ENCODE peak calls at places on chromosomes 1 and 21, in four cellular contexts. Q, A, M and G are unnamed samples.
A peak's percentile ranks its signal among the peaks of the same experiment; 100 is the strongest.

GRCh38 chr1:84291882-84292655 is 9.4 kb upstream of the SAMD13 start:
- DNase-seq in Q (no peak), A (no peak), M (no peak), G (no peak)

GRCh38 chr1:204637985-204638356 is 47.6 kb downstream of the LRRN2 start:
- DNase-seq in Q (no peak), A (no peak), M (no peak), G (no peak)

GRCh38 chr1:3557366-3557765 is 53.9 kb downstream of the MEGF6 start:
- DNase-seq in Q (no peak), A (no peak), M (no peak), G (no peak)

GRCh38 chr1:117605164-117605810 is 561 bp upstream of the TENT5C start:
- DNase-seq in Q (no peak), A (no peak), M (no peak), G (peak; percentile 5)

GRCh38 chr1:155000475-155000724 is 2.2 kb upstream of the ZBTB7B start:
- DNase-seq in Q (no peak), A (no peak), M (no peak), G (no peak)

GRCh38 chr1:200029035-200029623 is 1.6 kb downstream of the NR5A2 start:
- DNase-seq in Q (peak; percentile 76), A (no peak), M (no peak), G (no peak)

GRCh38 chr1:212238552-212238951 is 46.7 kb upstream of the PPP2R5A start:
- DNase-seq in Q (no peak), A (no peak), M (no peak), G (no peak)

GRCh38 chr1:41672173-41672572 is 187.7 kb upstream of the EDN2 start:
- DNase-seq in Q (no peak), A (no peak), M (no peak), G (no peak)

GRCh38 chr1:39625462-39626273 is 13.8 kb downstream of the HEYL start:
- DNase-seq in Q (no peak), A (no peak), M (no peak), G (no peak)

GRCh38 chr1:89350298-89350697 is 13.6 kb upstream of the GBP6 start:
- DNase-seq in Q (no peak), A (no peak), M (no peak), G (no peak)

GRCh38 chr1:223827193-223827663 is 18.5 kb downstream of the TP53BP2 start:
- DNase-seq in Q (no peak), A (no peak), M (no peak), G (no peak)

GRCh38 chr1:242556276-242556675 is 31.8 kb upstream of the PLD5 start:
- DNase-seq in Q (no peak), A (no peak), M (no peak), G (no peak)

GRCh38 chr1:27366411-27367159 is at the start of gene MAP3K6:
- DNase-seq in Q (peak; percentile 85), A (no peak), M (peak; percentile 90), G (no peak)

GRCh38 chr1:8889103-8889846 is 10.8 kb upstream of the ENO1 start:
- DNase-seq in Q (no peak), A (no peak), M (no peak), G (no peak)

GRCh38 chr21:38839683-38840286 is 34.1 kb downstream of the ETS2 start:
- DNase-seq in Q (no peak), A (no peak), M (no peak), G (no peak)
- TF ChIP-seq JUND in Q (no peak), A (no peak), M (peak; percentile 29), G (no peak)

DNA sequence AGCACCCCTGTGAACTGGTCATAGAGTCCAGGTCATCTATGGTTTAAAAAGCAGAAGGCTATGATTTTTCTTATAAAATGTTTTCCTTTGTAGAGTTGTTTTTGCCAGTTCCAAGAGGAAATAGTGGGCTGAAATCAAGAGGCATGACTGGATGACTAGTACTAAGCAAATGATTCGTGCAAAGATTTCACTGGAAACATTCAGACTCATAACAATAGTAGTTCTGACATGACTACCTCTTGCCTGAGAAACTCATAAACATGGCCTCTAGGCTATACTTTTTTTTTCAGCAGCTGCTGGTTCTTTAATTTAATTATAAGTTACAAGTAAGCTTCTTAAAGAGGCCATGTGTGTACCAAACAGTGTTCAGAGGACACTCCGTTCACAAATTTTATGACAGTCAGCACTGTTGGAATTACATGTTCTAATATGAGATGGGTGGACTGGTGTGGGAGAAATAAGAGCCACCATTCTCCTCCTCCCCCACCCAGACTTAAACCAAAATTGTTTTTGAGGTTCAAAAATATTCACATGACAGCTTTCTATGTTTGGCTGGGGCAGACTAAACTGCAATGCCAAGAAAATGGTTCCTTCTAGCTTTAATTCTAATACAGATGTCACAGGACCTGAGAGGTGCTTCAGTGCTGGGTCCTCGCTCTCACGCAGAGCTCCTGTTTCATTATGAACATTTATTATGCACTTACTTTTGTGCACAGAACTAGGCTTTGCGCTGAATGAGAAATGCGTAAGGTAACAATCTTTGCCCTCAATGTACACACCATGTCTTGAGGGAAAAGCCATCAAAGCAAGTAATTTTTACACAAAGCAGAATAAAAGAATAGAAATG is 147.4 kb downstream of the ZC3H11B start:
- DNase-seq in Q (no peak), A (peak; percentile 43), M (no peak), G (no peak)
- TF ChIP-seq CREB1 in Q (no peak), A (peak; percentile 46), M (no peak), G (no peak)

DNA sequence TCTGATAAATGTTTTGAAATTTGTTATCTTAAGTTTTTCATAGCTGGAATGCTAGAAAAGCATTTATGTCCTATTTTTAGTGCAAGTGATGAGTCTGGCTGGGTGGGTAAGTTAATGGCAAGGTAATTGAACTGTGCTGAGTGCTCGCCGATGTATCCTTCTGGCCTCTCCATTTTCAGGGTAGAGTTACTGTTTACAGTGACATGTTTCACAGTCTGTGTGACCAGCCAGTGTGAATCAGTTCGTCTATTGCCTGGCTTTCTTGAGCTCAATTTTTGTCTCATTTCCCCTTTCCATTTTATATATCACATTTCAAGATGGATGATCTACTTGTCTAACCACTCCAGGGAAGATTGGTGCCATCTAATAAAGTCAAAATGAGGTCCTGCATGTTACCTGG is 44.1 kb downstream of the ITSN1 start:
- DNase-seq in Q (no peak), A (no peak), M (no peak), G (no peak)
- TF ChIP-seq POLR2AphosphoS5 in Q (no peak), A (no peak), M (no peak), G (no peak)

DNA sequence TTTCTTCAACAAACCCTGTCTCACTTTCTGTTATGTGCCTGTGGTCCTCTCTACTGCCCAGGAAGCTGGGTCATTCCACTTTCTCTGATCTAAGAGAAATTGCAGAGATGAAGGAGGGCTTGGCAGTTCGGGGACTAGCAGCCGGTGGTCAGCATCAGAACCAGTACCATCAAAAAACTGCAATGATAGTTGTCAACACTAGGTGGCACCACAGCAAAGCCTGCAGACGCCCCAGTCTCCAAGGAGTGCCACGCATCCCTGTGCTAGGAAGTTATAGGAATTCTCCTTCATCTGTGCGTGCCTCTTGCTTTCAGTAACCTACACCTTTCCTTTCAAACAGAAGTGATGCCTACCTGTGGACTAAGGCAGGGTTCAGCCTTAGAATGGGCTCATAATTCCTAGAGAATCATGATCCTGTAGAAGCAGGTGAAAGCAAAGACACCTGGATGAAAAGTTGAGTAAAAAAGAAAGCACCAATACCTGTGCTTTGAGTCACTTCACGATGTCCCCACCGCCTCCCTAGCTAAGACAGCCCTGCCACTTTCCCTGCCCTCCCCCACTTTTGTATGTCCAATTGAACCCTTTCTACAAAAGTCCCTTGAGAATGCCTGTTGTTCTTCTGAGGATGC is 129.2 kb downstream of the ADAMTS1 start:
- DNase-seq in Q (peak; percentile 79), A (no peak), M (peak; percentile 44), G (peak; percentile 6)
- TF ChIP-seq JUND in Q (no peak), A (no peak), M (no peak), G (no peak)